ENCODE peak calls at places on chromosomes 2 and 18, in ten cellular contexts. One of them, this sample, is unnamed.

GRCh38 chr2:437180-437579 is 149.3 kb upstream of the ALKAL2 start:
- DNase-seq in stimulated activated CD8-positive, alpha-beta memory T cell treated with anti-CD3 and anti-CD28 coated beads, Interleukin-7, amount 100 ng/mL, for 4 hours: no peak
- DNase-seq in cardiac fibroblast: no peak
- DNase-seq in Caki2: no peak
- DNase-seq in NCI-H1105 treated with DMSO at 0.1 percent for 48 hours: no peak
- DNase-seq in HS-5: no peak
- DNase-seq in effector memory CD4-positive, alpha-beta T cell: no peak
- DNase-seq in fibroblast of mammary gland: no peak
- DNase-seq in H7: no peak
- DNase-seq in pulmonary artery endothelial cell: no peak
- DNase-seq in this sample: no peak

GRCh38 chr2:240895656-240896388 is at the start of gene MAB21L4:
- DNase-seq in stimulated activated CD8-positive, alpha-beta memory T cell treated with anti-CD3 and anti-CD28 coated beads, Interleukin-7, amount 100 ng/mL, for 4 hours: no peak
- DNase-seq in cardiac fibroblast: no peak
- DNase-seq in Caki2: no peak
- DNase-seq in NCI-H1105 treated with DMSO at 0.1 percent for 48 hours: peak; percentile 42
- DNase-seq in HS-5: no peak
- DNase-seq in effector memory CD4-positive, alpha-beta T cell: no peak
- DNase-seq in fibroblast of mammary gland: no peak
- DNase-seq in H7: no peak
- DNase-seq in pulmonary artery endothelial cell: no peak
- DNase-seq in this sample: no peak

GRCh38 chr2:48346124-48346536 is 183.8 kb upstream of the STON1 start:
- DNase-seq in stimulated activated CD8-positive, alpha-beta memory T cell treated with anti-CD3 and anti-CD28 coated beads, Interleukin-7, amount 100 ng/mL, for 4 hours: no peak
- DNase-seq in cardiac fibroblast: peak; percentile 85
- DNase-seq in Caki2: peak; percentile 59
- DNase-seq in NCI-H1105 treated with DMSO at 0.1 percent for 48 hours: no peak
- DNase-seq in HS-5: peak; percentile 37
- DNase-seq in effector memory CD4-positive, alpha-beta T cell: no peak
- DNase-seq in fibroblast of mammary gland: peak; percentile 92
- DNase-seq in H7: no peak
- DNase-seq in pulmonary artery endothelial cell: no peak
- DNase-seq in this sample: peak; percentile 72

GRCh38 chr2:37417321-37417720 is 72.9 kb downstream of the QPCT start:
- DNase-seq in stimulated activated CD8-positive, alpha-beta memory T cell treated with anti-CD3 and anti-CD28 coated beads, Interleukin-7, amount 100 ng/mL, for 4 hours: no peak
- DNase-seq in cardiac fibroblast: peak; percentile 80
- DNase-seq in Caki2: no peak
- DNase-seq in NCI-H1105 treated with DMSO at 0.1 percent for 48 hours: no peak
- DNase-seq in HS-5: no peak
- DNase-seq in effector memory CD4-positive, alpha-beta T cell: no peak
- DNase-seq in fibroblast of mammary gland: peak; percentile 47
- DNase-seq in H7: no peak
- DNase-seq in pulmonary artery endothelial cell: no peak
- DNase-seq in this sample: peak; percentile 53

GRCh38 chr2:143936758-143937562 is 583.0 kb downstream of the ZEB2 start:
- DNase-seq in stimulated activated CD8-positive, alpha-beta memory T cell treated with anti-CD3 and anti-CD28 coated beads, Interleukin-7, amount 100 ng/mL, for 4 hours: peak; percentile 47
- DNase-seq in cardiac fibroblast: peak; percentile 36
- DNase-seq in Caki2: no peak
- DNase-seq in NCI-H1105 treated with DMSO at 0.1 percent for 48 hours: no peak
- DNase-seq in HS-5: no peak
- DNase-seq in effector memory CD4-positive, alpha-beta T cell: no peak
- DNase-seq in fibroblast of mammary gland: peak; percentile 30
- DNase-seq in H7: peak; percentile 82
- DNase-seq in pulmonary artery endothelial cell: no peak
- DNase-seq in this sample: no peak

GRCh38 chr2:240958366-240959213 is 39.8 kb upstream of the SNED1 start:
- DNase-seq in stimulated activated CD8-positive, alpha-beta memory T cell treated with anti-CD3 and anti-CD28 coated beads, Interleukin-7, amount 100 ng/mL, for 4 hours: no peak
- DNase-seq in cardiac fibroblast: no peak
- DNase-seq in Caki2: no peak
- DNase-seq in NCI-H1105 treated with DMSO at 0.1 percent for 48 hours: no peak
- DNase-seq in HS-5: no peak
- DNase-seq in effector memory CD4-positive, alpha-beta T cell: no peak
- DNase-seq in fibroblast of mammary gland: no peak
- DNase-seq in H7: peak; percentile 61
- DNase-seq in pulmonary artery endothelial cell: no peak
- DNase-seq in this sample: no peak

GRCh38 chr2:138013651-138014050 is 49.4 kb downstream of the HNMT start:
- DNase-seq in stimulated activated CD8-positive, alpha-beta memory T cell treated with anti-CD3 and anti-CD28 coated beads, Interleukin-7, amount 100 ng/mL, for 4 hours: no peak
- DNase-seq in cardiac fibroblast: no peak
- DNase-seq in Caki2: no peak
- DNase-seq in NCI-H1105 treated with DMSO at 0.1 percent for 48 hours: no peak
- DNase-seq in HS-5: no peak
- DNase-seq in effector memory CD4-positive, alpha-beta T cell: no peak
- DNase-seq in fibroblast of mammary gland: no peak
- DNase-seq in H7: no peak
- DNase-seq in pulmonary artery endothelial cell: no peak
- DNase-seq in this sample: no peak

GRCh38 chr2:120736202-120736954 is 710 bp downstream of the GLI2 start:
- DNase-seq in stimulated activated CD8-positive, alpha-beta memory T cell treated with anti-CD3 and anti-CD28 coated beads, Interleukin-7, amount 100 ng/mL, for 4 hours: no peak
- DNase-seq in cardiac fibroblast: peak; percentile 40
- DNase-seq in Caki2: no peak
- DNase-seq in NCI-H1105 treated with DMSO at 0.1 percent for 48 hours: no peak
- DNase-seq in HS-5: no peak
- DNase-seq in effector memory CD4-positive, alpha-beta T cell: no peak
- DNase-seq in fibroblast of mammary gland: no peak
- DNase-seq in H7: peak; percentile 88
- DNase-seq in pulmonary artery endothelial cell: no peak
- DNase-seq in this sample: peak; percentile 45

GRCh38 chr2:13495039-13495438 is 778.3 kb downstream of the TRIB2 start:
- DNase-seq in stimulated activated CD8-positive, alpha-beta memory T cell treated with anti-CD3 and anti-CD28 coated beads, Interleukin-7, amount 100 ng/mL, for 4 hours: no peak
- DNase-seq in cardiac fibroblast: no peak
- DNase-seq in Caki2: no peak
- DNase-seq in NCI-H1105 treated with DMSO at 0.1 percent for 48 hours: no peak
- DNase-seq in HS-5: no peak
- DNase-seq in effector memory CD4-positive, alpha-beta T cell: no peak
- DNase-seq in fibroblast of mammary gland: no peak
- DNase-seq in H7: no peak
- DNase-seq in pulmonary artery endothelial cell: no peak
- DNase-seq in this sample: no peak

GRCh38 chr2:178273787-178274360 is 79.6 kb downstream of the OSBPL6 start:
- DNase-seq in stimulated activated CD8-positive, alpha-beta memory T cell treated with anti-CD3 and anti-CD28 coated beads, Interleukin-7, amount 100 ng/mL, for 4 hours: no peak
- DNase-seq in cardiac fibroblast: no peak
- DNase-seq in Caki2: no peak
- DNase-seq in NCI-H1105 treated with DMSO at 0.1 percent for 48 hours: no peak
- DNase-seq in HS-5: no peak
- DNase-seq in effector memory CD4-positive, alpha-beta T cell: no peak
- DNase-seq in fibroblast of mammary gland: no peak
- DNase-seq in H7: no peak
- DNase-seq in pulmonary artery endothelial cell: no peak
- DNase-seq in this sample: no peak

GRCh38 chr2:83103602-83104001 is 1355.5 kb downstream of the SUCLG1 start:
- DNase-seq in stimulated activated CD8-positive, alpha-beta memory T cell treated with anti-CD3 and anti-CD28 coated beads, Interleukin-7, amount 100 ng/mL, for 4 hours: no peak
- DNase-seq in cardiac fibroblast: peak; percentile 88
- DNase-seq in Caki2: peak; percentile 73
- DNase-seq in NCI-H1105 treated with DMSO at 0.1 percent for 48 hours: no peak
- DNase-seq in HS-5: peak; percentile 93
- DNase-seq in effector memory CD4-positive, alpha-beta T cell: no peak
- DNase-seq in fibroblast of mammary gland: peak; percentile 42
- DNase-seq in H7: no peak
- DNase-seq in pulmonary artery endothelial cell: peak; percentile 72
- DNase-seq in this sample: peak; percentile 31

GRCh38 chr2:160156084-160156483 is 44.0 kb downstream of the ITGB6 start:
- DNase-seq in stimulated activated CD8-positive, alpha-beta memory T cell treated with anti-CD3 and anti-CD28 coated beads, Interleukin-7, amount 100 ng/mL, for 4 hours: no peak
- DNase-seq in cardiac fibroblast: peak; percentile 61
- DNase-seq in Caki2: no peak
- DNase-seq in NCI-H1105 treated with DMSO at 0.1 percent for 48 hours: no peak
- DNase-seq in HS-5: no peak
- DNase-seq in effector memory CD4-positive, alpha-beta T cell: no peak
- DNase-seq in fibroblast of mammary gland: peak; percentile 12
- DNase-seq in H7: peak; percentile 10
- DNase-seq in pulmonary artery endothelial cell: no peak
- DNase-seq in this sample: no peak

GRCh38 chr2:165746501-165746900 is 47.5 kb downstream of the GALNT3 start:
- DNase-seq in stimulated activated CD8-positive, alpha-beta memory T cell treated with anti-CD3 and anti-CD28 coated beads, Interleukin-7, amount 100 ng/mL, for 4 hours: no peak
- DNase-seq in cardiac fibroblast: no peak
- DNase-seq in Caki2: no peak
- DNase-seq in NCI-H1105 treated with DMSO at 0.1 percent for 48 hours: peak; percentile 46
- DNase-seq in HS-5: no peak
- DNase-seq in effector memory CD4-positive, alpha-beta T cell: no peak
- DNase-seq in fibroblast of mammary gland: no peak
- DNase-seq in H7: no peak
- DNase-seq in pulmonary artery endothelial cell: no peak
- DNase-seq in this sample: no peak

GRCh38 chr2:28276807-28277206 is 115.9 kb upstream of the FOSL2 start:
- DNase-seq in stimulated activated CD8-positive, alpha-beta memory T cell treated with anti-CD3 and anti-CD28 coated beads, Interleukin-7, amount 100 ng/mL, for 4 hours: no peak
- DNase-seq in cardiac fibroblast: peak; percentile 19
- DNase-seq in Caki2: no peak
- DNase-seq in NCI-H1105 treated with DMSO at 0.1 percent for 48 hours: no peak
- DNase-seq in HS-5: no peak
- DNase-seq in effector memory CD4-positive, alpha-beta T cell: no peak
- DNase-seq in fibroblast of mammary gland: peak; percentile 24
- DNase-seq in H7: no peak
- DNase-seq in pulmonary artery endothelial cell: no peak
- DNase-seq in this sample: no peak

GRCh38 chr2:106073608-106074406 is 120.3 kb downstream of the UXS1 start:
- DNase-seq in stimulated activated CD8-positive, alpha-beta memory T cell treated with anti-CD3 and anti-CD28 coated beads, Interleukin-7, amount 100 ng/mL, for 4 hours: no peak
- DNase-seq in cardiac fibroblast: no peak
- DNase-seq in Caki2: no peak
- DNase-seq in NCI-H1105 treated with DMSO at 0.1 percent for 48 hours: no peak
- DNase-seq in HS-5: no peak
- DNase-seq in effector memory CD4-positive, alpha-beta T cell: no peak
- DNase-seq in fibroblast of mammary gland: no peak
- DNase-seq in H7: no peak
- DNase-seq in pulmonary artery endothelial cell: no peak
- DNase-seq in this sample: no peak

GRCh38 chr2:68853035-68853434 is 18.2 kb downstream of the BMP10 start:
- DNase-seq in stimulated activated CD8-positive, alpha-beta memory T cell treated with anti-CD3 and anti-CD28 coated beads, Interleukin-7, amount 100 ng/mL, for 4 hours: no peak
- DNase-seq in cardiac fibroblast: peak; percentile 43
- DNase-seq in Caki2: no peak
- DNase-seq in NCI-H1105 treated with DMSO at 0.1 percent for 48 hours: no peak
- DNase-seq in HS-5: no peak
- DNase-seq in effector memory CD4-positive, alpha-beta T cell: no peak
- DNase-seq in fibroblast of mammary gland: peak; percentile 6
- DNase-seq in H7: no peak
- DNase-seq in pulmonary artery endothelial cell: no peak
- DNase-seq in this sample: no peak

GRCh38 chr18:62566199-62566598 is 43.4 kb downstream of the ZCCHC2 start:
- DNase-seq in stimulated activated CD8-positive, alpha-beta memory T cell treated with anti-CD3 and anti-CD28 coated beads, Interleukin-7, amount 100 ng/mL, for 4 hours: no peak
- DNase-seq in cardiac fibroblast: peak; percentile 43
- DNase-seq in Caki2: peak; percentile 1
- DNase-seq in NCI-H1105 treated with DMSO at 0.1 percent for 48 hours: peak; percentile 5
- DNase-seq in HS-5: no peak
- DNase-seq in effector memory CD4-positive, alpha-beta T cell: no peak
- DNase-seq in fibroblast of mammary gland: peak; percentile 36
- DNase-seq in H7: peak; percentile 58
- DNase-seq in pulmonary artery endothelial cell: no peak
- DNase-seq in this sample: peak; percentile 13

GRCh38 chr2:160224060-160224459 is 24.0 kb upstream of the ITGB6 start:
- DNase-seq in stimulated activated CD8-positive, alpha-beta memory T cell treated with anti-CD3 and anti-CD28 coated beads, Interleukin-7, amount 100 ng/mL, for 4 hours: no peak
- DNase-seq in cardiac fibroblast: peak; percentile 98
- DNase-seq in Caki2: peak; percentile 89
- DNase-seq in NCI-H1105 treated with DMSO at 0.1 percent for 48 hours: no peak
- DNase-seq in HS-5: peak; percentile 82
- DNase-seq in effector memory CD4-positive, alpha-beta T cell: no peak
- DNase-seq in fibroblast of mammary gland: peak; percentile 98
- DNase-seq in H7: no peak
- DNase-seq in pulmonary artery endothelial cell: peak; percentile 61
- DNase-seq in this sample: peak; percentile 92

GRCh38 chr2:238163494-238164198 is 4.9 kb downstream of the ERFE start:
- DNase-seq in stimulated activated CD8-positive, alpha-beta memory T cell treated with anti-CD3 and anti-CD28 coated beads, Interleukin-7, amount 100 ng/mL, for 4 hours: no peak
- DNase-seq in cardiac fibroblast: no peak
- DNase-seq in Caki2: no peak
- DNase-seq in NCI-H1105 treated with DMSO at 0.1 percent for 48 hours: peak; percentile 9
- DNase-seq in HS-5: no peak
- DNase-seq in effector memory CD4-positive, alpha-beta T cell: no peak
- DNase-seq in fibroblast of mammary gland: no peak
- DNase-seq in H7: peak; percentile 87
- DNase-seq in pulmonary artery endothelial cell: no peak
- DNase-seq in this sample: no peak

This sample was measured in AG08395.